ENCODE peak calls at places on chromosome 11, in eight cellular contexts. H, K, M, D, N, J, S and X are unnamed samples.

GRCh38 chr11:33178443-33179154 is 17.3 kb upstream of the CSTF3 start:
- DNase-seq in D (no peak), K (no peak), H (no peak), J (no peak), M (no peak), S (no peak), N (peak; percentile 71), X (peak; percentile 65)

GRCh38 chr11:72354356-72355115 is 79.8 kb downstream of the CLPB start:
- DNase-seq in S (no peak), M (peak; percentile 59), N (no peak), H (no peak), D (no peak), J (no peak), K (no peak), X (no peak)

GRCh38 chr11:67400251-67400941 is 1.3 kb downstream of the PPP1CA start:
- DNase-seq in S (no peak), H (peak; percentile 72), D (no peak), J (peak; percentile 54), K (peak; percentile 58), N (peak; percentile 45), M (no peak), X (peak; percentile 92)

GRCh38 chr11:62665630-62666258 is 632 bp downstream of the CSKMT start:
- DNase-seq in K (no peak), M (no peak), S (peak; percentile 78), D (peak; percentile 39), J (peak; percentile 41), N (no peak), H (peak; percentile 53), X (peak; percentile 80)

GRCh38 chr11:93939084-93939780 is 81.9 kb upstream of the HEPHL1 start:
- DNase-seq in H (no peak), N (no peak), S (no peak), M (no peak), K (no peak), D (no peak), J (no peak), X (peak; percentile 58)

GRCh38 chr11:44831605-44832394 is 105.0 kb downstream of the TSPAN18 start:
- DNase-seq in K (peak; percentile 33), N (no peak), M (no peak), J (no peak), H (no peak), D (no peak), S (no peak), X (no peak)

GRCh38 chr11:76622481-76623094 is 48.0 kb downstream of the LRRC32 start:
- DNase-seq in D (no peak), H (no peak), S (no peak), K (no peak), M (no peak), N (no peak), J (no peak), X (peak; percentile 42)

GRCh38 chr11:93623179-93623578 is 38.3 kb upstream of the CEP295 start:
- DNase-seq in H (no peak), N (peak; percentile 79), M (peak; percentile 65), K (no peak), J (no peak), S (peak; percentile 42), D (no peak), X (no peak)

GRCh38 chr11:28767574-28767973 is 659.4 kb downstream of the METTL15 start:
- DNase-seq in S (no peak), K (no peak), J (no peak), M (no peak), H (no peak), N (peak; percentile 66), D (no peak), X (no peak)

GRCh38 chr11:16191852-16192240 is 164.5 kb downstream of the SOX6 start:
- DNase-seq in J (no peak), S (no peak), H (no peak), D (no peak), M (no peak), K (no peak), N (no peak), X (no peak)

GRCh38 chr11:104997288-104997687 is 25.7 kb downstream of the CASP5 start:
- DNase-seq in K (no peak), M (no peak), N (peak; percentile 70), D (no peak), J (no peak), H (peak; percentile 21), S (no peak), X (peak; percentile 36)

GRCh38 chr11:17343907-17344306 is 7.7 kb upstream of the NCR3LG1 start:
- DNase-seq in N (peak; percentile 87), S (no peak), D (no peak), H (no peak), K (no peak), M (no peak), J (no peak), X (peak; percentile 83)

GRCh38 chr11:65382804-65383368 is 440 bp upstream of the SLC25A45 start:
- DNase-seq in K (peak; percentile 74), N (no peak), H (peak; percentile 91), D (no peak), S (peak; percentile 38), J (no peak), M (peak; percentile 26), X (peak; percentile 58)
- H3K4me1 ChIP-seq in K (peaks cover 61% of the 10 kb centered on the region), N (peaks cover 60% of the 10 kb centered on the region), H (peaks cover 12% of the 10 kb centered on the region), D (peaks cover 53% of the 10 kb centered on the region), S (peaks cover 40% of the 10 kb centered on the region), J (peaks cover 66% of the 10 kb centered on the region), M (peaks cover 2% of the 10 kb centered on the region), X (peaks cover 24% of the 10 kb centered on the region)

GRCh38 chr11:57645716-57646085 is 4.0 kb downstream of the YPEL4 start:
- DNase-seq in M (no peak), H (no peak), S (peak; percentile 40), D (no peak), J (no peak), N (no peak), K (no peak), X (no peak)

GRCh38 chr11:57646221-57646620 is 3.5 kb downstream of the YPEL4 start:
- DNase-seq in D (no peak), N (no peak), H (no peak), J (peak; percentile 43), M (no peak), K (no peak), S (no peak), X (no peak)

GRCh38 chr11:57643802-57644201 is 5.9 kb downstream of the YPEL4 start:
- DNase-seq in H (no peak), D (no peak), J (no peak), S (no peak), N (peak; percentile 37), K (no peak), M (no peak), X (peak; percentile 68)

GRCh38 chr11:57646756-57647303 is 2.9 kb downstream of the YPEL4 start:
- DNase-seq in K (peak; percentile 81), J (no peak), N (no peak), M (peak; percentile 54), H (no peak), S (no peak), D (no peak), X (peak; percentile 11)

DNA sequence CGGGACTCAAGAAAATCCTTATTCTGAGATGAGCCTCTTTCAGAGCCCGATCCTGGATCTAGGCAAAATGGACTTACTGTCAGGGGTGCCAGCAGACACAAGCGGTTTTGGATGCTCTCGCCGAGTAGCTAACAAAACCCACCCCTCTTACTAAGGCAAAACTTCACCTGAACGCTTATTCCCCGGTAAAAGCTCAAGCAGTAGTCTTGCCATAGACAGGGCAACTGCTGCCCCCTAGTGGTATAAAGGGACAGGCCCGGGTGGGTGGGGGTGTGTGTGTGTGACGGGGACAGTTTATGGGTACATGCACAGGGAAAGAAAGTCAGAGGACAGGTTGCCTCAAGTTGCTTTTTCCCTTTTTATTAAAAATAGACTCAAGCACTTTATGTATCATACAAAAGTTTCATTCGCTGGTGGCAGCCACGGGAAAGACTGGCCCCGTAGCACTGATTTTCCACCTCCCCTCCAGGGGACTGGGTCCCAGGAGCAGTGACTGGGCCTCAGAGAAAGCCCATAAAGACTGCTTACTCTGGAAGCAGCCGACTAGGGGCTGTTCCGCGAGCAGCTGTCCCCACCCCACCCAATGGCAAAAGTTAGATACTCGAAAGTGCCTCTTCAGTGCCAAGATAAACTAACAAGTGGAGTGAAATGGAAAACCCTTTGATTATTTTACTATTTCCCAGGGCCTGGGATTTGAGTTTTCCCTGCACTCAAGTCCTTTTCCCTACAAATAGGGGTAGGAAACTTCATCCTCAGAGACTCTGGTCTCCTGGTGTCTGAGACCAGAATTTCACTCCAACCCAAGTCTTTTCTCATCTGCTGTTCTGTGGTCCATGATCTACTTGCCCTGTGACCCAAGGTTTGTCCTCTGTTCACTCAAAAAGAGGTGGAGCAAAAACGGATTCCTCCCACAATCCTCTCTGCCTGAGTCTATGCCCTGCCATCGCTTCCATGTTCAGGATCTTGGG is 4.7 kb downstream of the YPEL4 start:
- DNase-seq in H (peak; percentile 75), K (no peak), M (peak; percentile 87), J (peak; percentile 82), D (peak; percentile 76), S (peak; percentile 86), N (peak; percentile 74), X (peak; percentile 94)
- H3K4me1 ChIP-seq in H (no peaks in the 10 kb centered on the region), K (peaks cover 69% of the 10 kb centered on the region), M (peaks cover 20% of the 10 kb centered on the region), J (peaks cover 69% of the 10 kb centered on the region), D (peaks cover 23% of the 10 kb centered on the region), S (peaks cover 75% of the 10 kb centered on the region), N (peaks cover 50% of the 10 kb centered on the region), X (peaks cover 53% of the 10 kb centered on the region)

DNA sequence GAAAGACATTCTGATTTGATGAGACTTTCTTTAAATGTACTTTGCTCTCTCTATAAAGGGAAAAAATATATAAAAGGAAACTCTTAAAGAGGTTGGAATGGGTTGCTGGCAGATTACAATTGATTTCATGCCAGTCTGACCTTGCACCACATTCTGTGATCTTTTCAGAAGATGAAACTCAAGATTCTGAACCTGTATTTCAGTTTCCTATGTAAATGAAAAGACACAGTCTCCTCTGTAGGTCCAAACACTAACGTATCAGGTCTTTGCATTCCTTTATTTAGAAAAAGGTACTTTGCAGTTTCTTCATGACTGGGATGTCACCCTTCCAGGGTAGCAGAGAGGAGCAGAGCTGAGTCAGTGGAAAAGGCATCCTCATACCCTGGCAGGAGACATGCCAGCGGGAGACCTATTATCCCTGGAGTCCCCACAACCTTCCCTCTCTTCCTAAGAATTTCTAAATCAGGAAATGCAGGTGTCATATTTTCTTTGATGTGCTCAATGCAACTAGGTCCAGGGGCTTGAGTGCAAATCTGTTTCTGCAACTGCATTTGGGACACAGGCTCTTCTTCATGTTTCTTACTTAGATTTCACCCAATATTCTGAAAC is 282.6 kb downstream of the CADM1 start:
- DNase-seq in D (no peak), J (no peak), M (no peak), K (no peak), N (no peak), S (no peak), H (no peak), X (no peak)
- H3K4me1 ChIP-seq in D (no peaks in the 10 kb centered on the region), J (peaks cover 18% of the 10 kb centered on the region), M (peaks cover 7% of the 10 kb centered on the region), K (no peaks in the 10 kb centered on the region), N (peaks cover 5% of the 10 kb centered on the region), S (peaks cover 41% of the 10 kb centered on the region), H (no peaks in the 10 kb centered on the region), X (no peaks in the 10 kb centered on the region)

GRCh38 chr11:6473481-6474422 is at the start of gene TRIM3:
- DNase-seq in N (peak; percentile 90), M (peak; percentile 94), D (peak; percentile 78), S (peak; percentile 93), H (peak; percentile 89), J (peak; percentile 97), K (peak; percentile 99), X (peak; percentile 99)

GRCh38 chr11:6474423-6474792 is 667 bp upstream of the TRIM3 start:
- DNase-seq in J (no peak), H (no peak), M (no peak), K (no peak), N (no peak), D (no peak), S (no peak), X (peak; percentile 85)

GRCh38 chr11:6474806-6475500 is 1.2 kb upstream of the TRIM3 start:
- DNase-seq in N (peak; percentile 16), K (no peak), D (no peak), S (no peak), H (peak; percentile 26), M (no peak), J (no peak), X (no peak)

GRCh38 chr11:6475936-6476335 is 2.2 kb upstream of the TRIM3 start:
- DNase-seq in H (peak; percentile 51), M (peak; percentile 77), K (no peak), S (no peak), D (no peak), N (peak; percentile 17), J (no peak), X (no peak)

GRCh38 chr11:6472934-6473333 is 807 bp downstream of the TRIM3 start:
- DNase-seq in S (no peak), J (no peak), K (no peak), D (no peak), H (no peak), M (no peak), N (no peak), X (no peak)
- H3K4me1 ChIP-seq in S (no peaks in the 10 kb centered on the region), J (peaks cover 26% of the 10 kb centered on the region), K (peaks cover 33% of the 10 kb centered on the region), D (peaks cover 10% of the 10 kb centered on the region), H (peaks cover 13% of the 10 kb centered on the region), M (peaks cover 10% of the 10 kb centered on the region), N (peaks cover 11% of the 10 kb centered on the region), X (peaks cover 16% of the 10 kb centered on the region)